ENCODE peak calls at places on chromosomes 3 and 15, in four cellular contexts. H, R, Z and K are unnamed samples.

GRCh38 chr15:75647370-75648155 is at the start of gene SNX33:
- DNase-seq in H (peak), R (peak), Z (no peak), K (no peak)

GRCh38 chr15:31283046-31283445 is 43.6 kb upstream of the KLF13 start:
- DNase-seq in R (no peak), Z (no peak), H (no peak), K (no peak)

GRCh38 chr3:103966749-103967148 is 1400.0 kb upstream of the ALCAM start:
- DNase-seq in H (no peak), R (no peak), Z (no peak), K (no peak)

GRCh38 chr3:33360136-33360825 is 79.9 kb downstream of the UBP1 start:
- DNase-seq in Z (no peak), R (peak), H (no peak), K (no peak)

GRCh38 chr3:184235381-184236032 is 6.1 kb downstream of the VWA5B2 start:
- DNase-seq in H (peak), Z (no peak), R (no peak), K (no peak)

GRCh38 chr15:96888764-96889163 is 558.3 kb downstream of the NR2F2 start:
- DNase-seq in R (no peak), H (no peak), Z (no peak), K (no peak)

GRCh38 chr3:35223636-35224035 is 415.7 kb upstream of the ARPP21 start:
- DNase-seq in H (no peak), Z (no peak), R (no peak), K (no peak)

GRCh38 chr15:63196846-63197245 is 7.4 kb downstream of the RAB8B start:
- DNase-seq in R (no peak), H (no peak), Z (no peak), K (no peak)

GRCh38 chr3:148955544-148956346 is 35.6 kb upstream of the GYG1 start:
- DNase-seq in R (peak), Z (peak), H (peak), K (peak)

GRCh38 chr3:131231710-131232348 is 149.7 kb upstream of the NUDT16 start:
- DNase-seq in Z (no peak), H (peak), R (no peak), K (no peak)

GRCh38 chr3:62954579-62954978 is 79.4 kb upstream of the CADPS start:
- DNase-seq in H (no peak), Z (no peak), R (no peak), K (peak)

GRCh38 chr15:60973637-60974415 is 255.3 kb downstream of the RORA start:
- DNase-seq in Z (no peak), H (no peak), R (no peak), K (no peak)

GRCh38 chr3:69330891-69331400 is 54.9 kb downstream of the FRMD4B start:
- DNase-seq in R (no peak), Z (no peak), H (no peak), K (no peak)

GRCh38 chr3:8506611-8507061 is 5.0 kb downstream of the LMCD1 start:
- DNase-seq in Z (no peak), H (peak), R (no peak), K (no peak)

GRCh38 chr3:129612350-129613204 is 6.1 kb upstream of the PLXND1 start:
- DNase-seq in Z (no peak), R (no peak), H (no peak), K (no peak)

GRCh38 chr15:76931397-76932089 is at the start of gene RCN2:
- DNase-seq in H (peak), Z (peak), R (peak), K (peak)

GRCh38 chr3:69671082-69671952 is 67.9 kb upstream of the MITF start:
- DNase-seq in R (peak), H (peak), Z (no peak), K (peak)

GRCh38 chr3:71176366-71176765 is 407.2 kb downstream of the FOXP1 start:
- DNase-seq in R (no peak), Z (no peak), H (no peak), K (no peak)

GRCh38 chr15:66294157-66294931 is 976 bp downstream of the DIS3L start:
- DNase-seq in Z (peak), R (peak), H (no peak), K (peak)

GRCh38 chr3:66598168-66598567 is 97.3 kb upstream of the LRIG1 start:
- DNase-seq in H (no peak), Z (no peak), R (peak), K (no peak)

GRCh38 chr3:37262816-37263393 is 88.5 kb upstream of the LRRFIP2 start:
- DNase-seq in H (no peak), Z (no peak), R (no peak), K (no peak)

GRCh38 chr3:28349397-28350000 is 875 bp upstream of the AZI2 start:
- DNase-seq in Z (no peak), H (peak), R (peak), K (no peak)

GRCh38 chr3:27220166-27220565 is 149.0 kb downstream of the NEK10 start:
- DNase-seq in Z (no peak), R (no peak), H (no peak), K (no peak)